ENCODE peak calls at places on chromosomes 5 and 9, in nine cellular contexts. One of them, this sample, is unnamed.

GRCh38 chr5:106874974-106875373 is 795.8 kb downstream of the EFNA5 start:
- DNase-seq in CD4-positive, alpha-beta memory T cell: no peak
- DNase-seq in RWPE1: no peak
- DNase-seq in fibroblast of lung: no peak
- DNase-seq in H9: no peak
- DNase-seq in tibial nerve: no peak
- DNase-seq in A549: no peak
- DNase-seq in upper lobe of right lung: no peak
- DNase-seq in DND-41: no peak
- DNase-seq in this sample: no peak

GRCh38 chr5:133200256-133200655 is 148.4 kb downstream of the HSPA4 start:
- DNase-seq in upper lobe of right lung: no peak
- DNase-seq in RWPE1: no peak
- DNase-seq in fibroblast of lung: no peak
- DNase-seq in DND-41: no peak
- DNase-seq in H9: no peak
- DNase-seq in CD4-positive, alpha-beta memory T cell: no peak
- DNase-seq in A549: no peak
- DNase-seq in tibial nerve: no peak
- DNase-seq in this sample: no peak

GRCh38 chr9:128103589-128103962 is 24.0 kb downstream of the PTGES2 start:
- DNase-seq in fibroblast of lung: no peak
- DNase-seq in DND-41: peak
- DNase-seq in CD4-positive, alpha-beta memory T cell: peak
- DNase-seq in A549: no peak
- DNase-seq in upper lobe of right lung: no peak
- DNase-seq in RWPE1: no peak
- DNase-seq in tibial nerve: no peak
- DNase-seq in H9: peak
- DNase-seq in this sample: no peak

GRCh38 chr9:109035684-109036423 is 22.6 kb upstream of the CTNNAL1 start:
- DNase-seq in fibroblast of lung: peak
- DNase-seq in CD4-positive, alpha-beta memory T cell: no peak
- DNase-seq in H9: no peak
- DNase-seq in A549: peak
- DNase-seq in upper lobe of right lung: no peak
- DNase-seq in DND-41: no peak
- DNase-seq in RWPE1: peak
- DNase-seq in tibial nerve: peak
- DNase-seq in this sample: no peak

GRCh38 chr5:133382661-133383579 is 229.4 kb downstream of the FSTL4 start:
- DNase-seq in H9: peak
- DNase-seq in CD4-positive, alpha-beta memory T cell: no peak
- DNase-seq in RWPE1: no peak
- DNase-seq in DND-41: no peak
- DNase-seq in tibial nerve: no peak
- DNase-seq in upper lobe of right lung: no peak
- DNase-seq in A549: no peak
- DNase-seq in fibroblast of lung: no peak
- DNase-seq in this sample: no peak

GRCh38 chr9:76687861-76688374 is 76.3 kb upstream of the PCA3 start:
- DNase-seq in CD4-positive, alpha-beta memory T cell: no peak
- DNase-seq in H9: no peak
- DNase-seq in fibroblast of lung: peak
- DNase-seq in DND-41: no peak
- DNase-seq in tibial nerve: no peak
- DNase-seq in upper lobe of right lung: no peak
- DNase-seq in RWPE1: peak
- DNase-seq in A549: no peak
- DNase-seq in this sample: no peak

GRCh38 chr5:171592076-171592475 is 172.6 kb downstream of the FGF18 start:
- DNase-seq in tibial nerve: no peak
- DNase-seq in A549: no peak
- DNase-seq in H9: peak
- DNase-seq in RWPE1: no peak
- DNase-seq in fibroblast of lung: no peak
- DNase-seq in DND-41: no peak
- DNase-seq in CD4-positive, alpha-beta memory T cell: no peak
- DNase-seq in upper lobe of right lung: no peak
- DNase-seq in this sample: no peak

GRCh38 chr9:120018550-120018949 is 561.4 kb downstream of the CDK5RAP2 start:
- DNase-seq in tibial nerve: no peak
- DNase-seq in RWPE1: no peak
- DNase-seq in upper lobe of right lung: no peak
- DNase-seq in fibroblast of lung: no peak
- DNase-seq in DND-41: no peak
- DNase-seq in A549: no peak
- DNase-seq in CD4-positive, alpha-beta memory T cell: no peak
- DNase-seq in H9: no peak
- DNase-seq in this sample: no peak

GRCh38 chr9:129623331-129623730 is 2.4 kb upstream of the C9orf50 start:
- DNase-seq in A549: no peak
- DNase-seq in fibroblast of lung: peak
- DNase-seq in tibial nerve: no peak
- DNase-seq in DND-41: no peak
- DNase-seq in RWPE1: no peak
- DNase-seq in H9: no peak
- DNase-seq in CD4-positive, alpha-beta memory T cell: no peak
- DNase-seq in upper lobe of right lung: no peak
- DNase-seq in this sample: no peak
- H3K27ac ChIP-seq in A549: no peak
- H3K27ac ChIP-seq in fibroblast of lung: no peak
- H3K27ac ChIP-seq in tibial nerve: no peak
- H3K27ac ChIP-seq in DND-41: no peak
- H3K27ac ChIP-seq in RWPE1: no peak
- H3K27ac ChIP-seq in H9: no peak
- H3K27ac ChIP-seq in CD4-positive, alpha-beta memory T cell: no peak
- H3K27ac ChIP-seq in upper lobe of right lung: no peak
- H3K27ac ChIP-seq in this sample: no peak

GRCh38 chr9:121942866-121943265 is 150.2 kb downstream of the TTLL11 start:
- DNase-seq in CD4-positive, alpha-beta memory T cell: no peak
- DNase-seq in RWPE1: no peak
- DNase-seq in H9: no peak
- DNase-seq in DND-41: no peak
- DNase-seq in tibial nerve: no peak
- DNase-seq in A549: no peak
- DNase-seq in fibroblast of lung: no peak
- DNase-seq in upper lobe of right lung: no peak
- DNase-seq in this sample: no peak
- H3K27ac ChIP-seq in CD4-positive, alpha-beta memory T cell: no peak
- H3K27ac ChIP-seq in RWPE1: no peak
- H3K27ac ChIP-seq in H9: no peak
- H3K27ac ChIP-seq in DND-41: no peak
- H3K27ac ChIP-seq in tibial nerve: no peak
- H3K27ac ChIP-seq in A549: no peak
- H3K27ac ChIP-seq in fibroblast of lung: no peak
- H3K27ac ChIP-seq in upper lobe of right lung: no peak
- H3K27ac ChIP-seq in this sample: no peak

DNA sequence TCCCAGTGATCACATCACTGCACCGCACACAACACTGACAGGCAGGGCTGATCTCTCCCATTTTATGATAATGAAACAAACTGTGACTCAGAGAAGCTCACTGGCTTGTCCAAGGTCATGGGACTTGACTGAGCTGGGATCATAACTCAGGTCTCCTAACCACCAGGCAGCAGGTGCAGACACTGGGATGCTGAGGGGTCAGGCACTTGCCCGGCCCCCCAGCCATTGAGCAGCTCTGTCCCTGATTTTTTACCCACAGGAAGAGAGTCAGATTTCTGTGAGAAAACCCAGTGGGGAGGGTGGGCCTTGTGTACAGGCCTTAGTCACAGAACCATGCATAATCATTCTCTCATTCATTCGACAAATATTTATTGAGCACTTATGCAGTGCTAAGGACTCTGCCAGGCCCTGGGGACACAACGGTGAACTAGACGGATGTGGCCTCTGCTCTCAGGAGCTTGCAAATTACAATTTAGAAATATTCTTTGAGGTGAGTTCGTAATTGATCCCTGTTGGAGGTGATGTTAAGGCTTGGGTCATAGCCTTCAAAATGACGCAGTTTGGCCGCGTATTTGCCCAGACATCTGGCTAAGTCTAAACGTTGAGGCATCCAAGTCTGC is 54.5 kb upstream of the TGFBR1 start:
- DNase-seq in A549: peak
- DNase-seq in CD4-positive, alpha-beta memory T cell: no peak
- DNase-seq in H9: no peak
- DNase-seq in tibial nerve: no peak
- DNase-seq in RWPE1: no peak
- DNase-seq in DND-41: no peak
- DNase-seq in fibroblast of lung: no peak
- DNase-seq in upper lobe of right lung: no peak
- DNase-seq in this sample: no peak
- H3K27ac ChIP-seq in A549: no peak
- H3K27ac ChIP-seq in CD4-positive, alpha-beta memory T cell: no peak
- H3K27ac ChIP-seq in H9: no peak
- H3K27ac ChIP-seq in tibial nerve: no peak
- H3K27ac ChIP-seq in RWPE1: no peak
- H3K27ac ChIP-seq in DND-41: no peak
- H3K27ac ChIP-seq in fibroblast of lung: no peak
- H3K27ac ChIP-seq in upper lobe of right lung: no peak
- H3K27ac ChIP-seq in this sample: no peak

DNA sequence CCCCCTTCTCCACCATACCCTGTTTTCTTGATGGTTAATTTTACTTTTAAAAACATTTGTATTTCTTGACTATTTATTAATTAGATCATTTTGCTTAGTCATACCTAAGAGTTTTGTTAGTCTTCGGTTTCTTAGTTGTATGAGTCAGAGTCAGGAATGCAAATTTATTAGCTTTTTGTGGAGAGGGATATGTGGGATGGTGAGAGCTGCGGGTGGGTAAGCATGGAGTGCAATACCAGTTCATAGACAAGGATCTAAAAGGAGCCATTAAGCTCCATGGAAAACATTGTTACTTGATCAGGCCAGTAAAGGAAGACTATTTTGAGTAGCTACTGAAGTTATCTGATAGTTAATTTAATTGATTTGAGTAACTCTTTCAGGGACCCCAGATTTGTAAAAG is 77.5 kb downstream of the ZSWIM6 start:
- DNase-seq in RWPE1: peak
- DNase-seq in fibroblast of lung: peak
- DNase-seq in tibial nerve: no peak
- DNase-seq in upper lobe of right lung: no peak
- DNase-seq in CD4-positive, alpha-beta memory T cell: no peak
- DNase-seq in DND-41: no peak
- DNase-seq in A549: peak
- DNase-seq in H9: no peak
- DNase-seq in this sample: no peak
- H3K27ac ChIP-seq in RWPE1: no peak
- H3K27ac ChIP-seq in fibroblast of lung: peak
- H3K27ac ChIP-seq in tibial nerve: peak
- H3K27ac ChIP-seq in upper lobe of right lung: no peak
- H3K27ac ChIP-seq in CD4-positive, alpha-beta memory T cell: no peak
- H3K27ac ChIP-seq in DND-41: no peak
- H3K27ac ChIP-seq in A549: peak
- H3K27ac ChIP-seq in H9: peak
- H3K27ac ChIP-seq in this sample: no peak

GRCh38 chr5:36442352-36442751 is 140.7 kb upstream of the RANBP3L start:
- DNase-seq in A549: no peak
- DNase-seq in CD4-positive, alpha-beta memory T cell: no peak
- DNase-seq in tibial nerve: no peak
- DNase-seq in DND-41: no peak
- DNase-seq in upper lobe of right lung: no peak
- DNase-seq in RWPE1: peak
- DNase-seq in fibroblast of lung: no peak
- DNase-seq in H9: no peak
- DNase-seq in this sample: no peak
- H3K27ac ChIP-seq in A549: peak
- H3K27ac ChIP-seq in CD4-positive, alpha-beta memory T cell: no peak
- H3K27ac ChIP-seq in tibial nerve: no peak
- H3K27ac ChIP-seq in DND-41: no peak
- H3K27ac ChIP-seq in upper lobe of right lung: no peak
- H3K27ac ChIP-seq in RWPE1: peak
- H3K27ac ChIP-seq in fibroblast of lung: no peak
- H3K27ac ChIP-seq in H9: no peak
- H3K27ac ChIP-seq in this sample: no peak

GRCh38 chr5:178121450-178122276 is 8.3 kb downstream of the N4BP3 start:
- DNase-seq in CD4-positive, alpha-beta memory T cell: no peak
- DNase-seq in A549: no peak
- DNase-seq in RWPE1: no peak
- DNase-seq in DND-41: peak
- DNase-seq in tibial nerve: no peak
- DNase-seq in fibroblast of lung: peak
- DNase-seq in H9: no peak
- DNase-seq in upper lobe of right lung: no peak
- DNase-seq in this sample: no peak

GRCh38 chr5:178122346-178122745 is 8.5 kb upstream of the RMND5B start:
- DNase-seq in A549: no peak
- DNase-seq in upper lobe of right lung: no peak
- DNase-seq in H9: no peak
- DNase-seq in fibroblast of lung: no peak
- DNase-seq in CD4-positive, alpha-beta memory T cell: no peak
- DNase-seq in DND-41: no peak
- DNase-seq in tibial nerve: no peak
- DNase-seq in RWPE1: no peak
- DNase-seq in this sample: no peak

GRCh38 chr5:178119915-178120660 is 6.8 kb downstream of the N4BP3 start:
- DNase-seq in CD4-positive, alpha-beta memory T cell: no peak
- DNase-seq in H9: no peak
- DNase-seq in A549: no peak
- DNase-seq in DND-41: no peak
- DNase-seq in upper lobe of right lung: no peak
- DNase-seq in RWPE1: no peak
- DNase-seq in fibroblast of lung: no peak
- DNase-seq in tibial nerve: no peak
- DNase-seq in this sample: no peak

GRCh38 chr5:178118345-178118744 is 5.0 kb downstream of the N4BP3 start:
- DNase-seq in tibial nerve: no peak
- DNase-seq in upper lobe of right lung: no peak
- DNase-seq in RWPE1: no peak
- DNase-seq in CD4-positive, alpha-beta memory T cell: no peak
- DNase-seq in A549: no peak
- DNase-seq in fibroblast of lung: no peak
- DNase-seq in DND-41: no peak
- DNase-seq in H9: no peak
- DNase-seq in this sample: no peak

DNA sequence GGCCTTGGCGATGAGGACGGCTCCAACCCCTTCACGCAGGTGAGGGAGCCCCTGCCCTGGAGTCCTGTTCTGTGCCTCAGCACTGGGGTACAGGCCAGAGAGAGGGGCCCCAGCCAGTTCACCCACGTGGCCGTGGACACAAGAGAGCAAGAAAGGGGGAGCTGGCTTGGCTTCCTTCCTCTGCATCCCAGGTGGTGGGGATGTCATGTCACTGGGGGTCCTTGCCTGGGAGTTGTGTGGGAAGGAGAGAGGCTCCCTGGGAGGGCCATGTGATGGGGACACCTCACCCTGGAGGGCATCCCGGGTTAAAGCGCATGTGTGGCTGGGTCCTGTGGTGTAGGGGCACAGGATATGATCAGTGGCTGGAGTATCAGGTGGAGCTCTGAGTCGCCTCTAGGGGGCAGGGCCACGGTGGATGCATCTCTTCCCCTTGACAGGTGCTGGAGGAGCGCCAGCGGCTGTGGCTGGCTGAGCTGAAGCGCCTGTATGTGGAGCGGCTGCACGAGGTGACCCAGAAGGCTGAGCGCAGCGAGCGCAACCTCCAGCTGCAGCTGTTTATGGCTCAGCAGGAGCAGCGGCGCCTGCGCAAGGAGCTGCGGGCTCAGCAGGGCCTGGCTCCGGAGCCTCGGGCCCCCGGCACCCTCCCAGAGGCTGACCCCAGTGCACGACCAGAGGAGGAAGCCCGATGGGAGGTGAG is 7.5 kb downstream of the N4BP3 start:
- DNase-seq in A549: peak
- DNase-seq in fibroblast of lung: peak
- DNase-seq in CD4-positive, alpha-beta memory T cell: peak
- DNase-seq in DND-41: peak
- DNase-seq in upper lobe of right lung: peak
- DNase-seq in tibial nerve: peak
- DNase-seq in H9: peak
- DNase-seq in RWPE1: peak
- DNase-seq in this sample: no peak
- H3K27ac ChIP-seq in A549: no peak
- H3K27ac ChIP-seq in fibroblast of lung: no peak
- H3K27ac ChIP-seq in CD4-positive, alpha-beta memory T cell: no peak
- H3K27ac ChIP-seq in DND-41: peak
- H3K27ac ChIP-seq in upper lobe of right lung: no peak
- H3K27ac ChIP-seq in tibial nerve: no peak
- H3K27ac ChIP-seq in H9: no peak
- H3K27ac ChIP-seq in RWPE1: no peak
- H3K27ac ChIP-seq in this sample: no peak